ENCODE peak calls at places on chromosomes 2 and 18, in ten cellular contexts. Q, Z, M, G, Y, C, B, V, F and E are unnamed samples.

GRCh38 chr2:233363744-233364235 is 9.5 kb downstream of the DGKD start:
- DNase-seq in Q (no peak), M (no peak), C (no peak), B (no peak), G (no peak), Y (no peak), F (no peak), V (no peak), Z (no peak), E (no peak)

GRCh38 chr2:227881866-227882517 is 10.6 kb downstream of the DAW1 start:
- DNase-seq in B (no peak), Q (no peak), V (no peak), Y (no peak), G (no peak), M (no peak), Z (no peak), C (no peak), F (no peak), E (no peak)

GRCh38 chr2:26579723-26580040 is 61.5 kb downstream of the CIB4 start:
- DNase-seq in F (no peak), M (no peak), B (no peak), Q (no peak), G (no peak), V (no peak), Z (no peak), Y (no peak), C (no peak), E (no peak)

GRCh38 chr2:217335341-217335966 is 475.6 kb upstream of the TNP1 start:
- DNase-seq in V (no peak), B (no peak), M (no peak), G (no peak), Q (no peak), Y (no peak), Z (no peak), C (peak; percentile 44), F (no peak), E (no peak)

GRCh38 chr2:209334188-209335017 is 89.4 kb upstream of the MAP2 start:
- DNase-seq in F (peak; percentile 42), Q (peak; percentile 7), G (no peak), C (peak; percentile 50), B (peak; percentile 63), Z (peak; percentile 68), Y (peak; percentile 62), V (peak; percentile 46), M (peak; percentile 65), E (peak; percentile 40)

GRCh38 chr18:51537487-51537886 is 340.0 kb upstream of the MEX3C start:
- DNase-seq in Y (peak; percentile 29), M (peak; percentile 34), Z (peak; percentile 67), B (peak; percentile 41), F (peak; percentile 46), Q (no peak), C (peak; percentile 63), G (no peak), V (no peak), E (no peak)

GRCh38 chr2:196971574-196972279 is 45.2 kb upstream of the PGAP1 start:
- DNase-seq in Q (no peak), F (no peak), C (no peak), V (no peak), B (no peak), G (no peak), Z (no peak), Y (no peak), M (no peak), E (no peak)

GRCh38 chr2:171297951-171298350 is 135.8 kb downstream of the METTL8 start:
- DNase-seq in Y (no peak), M (no peak), V (no peak), B (no peak), Z (no peak), F (no peak), Q (peak; percentile 51), C (no peak), G (no peak), E (no peak)

GRCh38 chr18:27921904-27922541 is 254.9 kb downstream of the CDH2 start:
- DNase-seq in V (no peak), C (peak; percentile 95), F (no peak), Q (peak; percentile 71), G (no peak), M (no peak), B (no peak), Y (no peak), Z (peak; percentile 27), E (no peak)

GRCh38 chr2:88692187-88692586 is 714 bp downstream of the RPIA start:
- DNase-seq in F (no peak), V (no peak), Q (no peak), M (peak; percentile 28), G (no peak), C (peak; percentile 15), Z (peak; percentile 49), Y (no peak), B (peak; percentile 28), E (no peak)

GRCh38 chr2:122136071-122136470 is 380.6 kb downstream of the TSN start:
- DNase-seq in V (no peak), G (no peak), B (peak; percentile 6), Q (no peak), Z (peak; percentile 52), C (no peak), F (no peak), M (no peak), Y (no peak), E (no peak)

GRCh38 chr2:42101641-42102605 is 54.1 kb downstream of the PKDCC start:
- DNase-seq in C (peak; percentile 62), B (peak; percentile 58), F (no peak), G (peak; percentile 33), Y (peak; percentile 17), Q (peak; percentile 47), Z (no peak), V (peak; percentile 75), M (peak; percentile 51), E (no peak)

GRCh38 chr2:46955764-46956163 is 40.2 kb upstream of the MCFD2 start:
- DNase-seq in M (no peak), Q (no peak), G (no peak), B (no peak), Z (no peak), C (no peak), Y (no peak), F (no peak), V (no peak), E (no peak)

GRCh38 chr2:70261501-70261900 is 3.6 kb downstream of the PCYOX1 start:
- DNase-seq in B (no peak), Z (peak; percentile 13), C (no peak), Y (no peak), M (no peak), F (no peak), Q (no peak), V (no peak), G (no peak), E (no peak)

GRCh38 chr2:72973566-72974435 is 56.5 kb downstream of the EMX1 start:
- DNase-seq in V (no peak), Q (no peak), C (peak; percentile 32), M (peak; percentile 61), G (no peak), Y (peak; percentile 36), B (peak; percentile 58), F (no peak), Z (peak; percentile 77), E (peak; percentile 44)

DNA sequence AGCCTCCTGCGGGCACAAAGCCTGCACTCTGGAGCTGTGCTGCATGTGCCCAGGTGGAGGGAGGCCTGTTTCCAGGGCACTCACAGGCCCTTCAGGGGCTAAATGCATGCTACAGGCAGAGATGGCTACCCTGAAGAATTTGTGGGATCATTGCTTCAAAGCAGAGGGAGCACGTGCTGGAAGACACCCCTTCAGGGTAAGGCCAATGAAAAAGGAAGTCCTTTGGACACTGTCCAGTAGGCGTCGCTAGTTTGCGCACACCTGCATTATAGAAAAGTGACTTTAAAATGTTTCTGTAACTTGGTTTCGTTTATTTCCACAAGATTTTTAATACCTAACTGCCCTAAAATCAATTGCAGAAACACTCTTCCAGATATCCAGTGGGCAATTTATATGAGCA is 325.3 kb downstream of the ZNF516 start:
- DNase-seq in G (no peak), Q (no peak), C (no peak), V (no peak), Y (no peak), F (no peak), M (no peak), Z (no peak), B (no peak), E (no peak)
- TF ChIP-seq CTCF in G (no peak), Q (no peak), C (peak; percentile 11), V (no peak), Y (no peak), F (no peak), M (no peak), Z (no peak), B (no peak), E (peak; percentile 21)

DNA sequence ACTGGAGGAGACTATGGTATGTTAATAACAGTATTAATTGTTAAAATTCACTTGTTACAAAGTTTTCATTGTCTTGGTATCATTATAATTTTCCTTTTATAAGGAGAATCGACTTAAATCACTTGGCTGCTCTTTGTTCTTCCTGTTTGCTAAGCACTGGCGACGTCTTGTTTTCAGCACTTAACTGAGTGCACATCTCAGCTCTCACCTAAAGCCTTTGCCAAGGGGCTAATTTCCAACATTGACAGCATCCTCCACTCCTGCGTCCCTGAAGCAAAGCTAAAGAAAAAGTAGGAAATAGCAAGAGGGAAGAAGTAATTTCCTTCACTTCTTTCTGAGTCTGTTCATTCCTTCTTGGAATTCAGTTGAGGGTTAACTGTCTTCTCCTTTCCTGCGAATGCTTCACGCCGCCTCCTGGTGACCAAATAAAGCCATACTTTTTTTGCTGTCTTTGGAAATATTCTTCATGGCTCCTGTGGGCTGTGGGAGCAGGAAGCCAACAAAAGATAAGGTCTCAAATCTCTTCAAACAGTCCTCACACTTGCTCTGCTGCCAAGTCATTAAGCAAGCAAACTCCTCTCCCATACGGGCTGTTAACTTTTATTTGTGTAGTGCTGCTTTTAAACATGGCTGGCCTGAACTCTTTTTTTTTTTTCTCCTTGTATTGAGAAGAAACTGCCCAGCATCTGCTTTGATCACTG is 100.8 kb downstream of the DPP10 start:
- DNase-seq in M (no peak), Y (no peak), Z (peak; percentile 14), G (peak; percentile 14), Q (no peak), V (peak; percentile 35), B (peak; percentile 18), F (no peak), C (no peak), E (no peak)
- TF ChIP-seq CTCF in M (no peak), Y (peak; percentile 50), Z (peak; percentile 52), G (peak; percentile 34), Q (no peak), V (no peak), B (peak; percentile 24), F (peak; percentile 25), C (no peak), E (peak; percentile 54)

GRCh38 chr2:213148572-213149331 is 2.7 kb downstream of the IKZF2 start:
- DNase-seq in G (no peak), M (no peak), Y (no peak), Q (no peak), F (no peak), V (no peak), Z (no peak), B (no peak), C (no peak), E (no peak)
- TF ChIP-seq CTCF in G (no peak), M (no peak), Y (no peak), Q (no peak), F (no peak), V (no peak), Z (no peak), B (no peak), C (peak; percentile 17), E (no peak)

GRCh38 chr18:23743733-23744333 is 54.6 kb downstream of the LAMA3 start:
- DNase-seq in V (no peak), G (no peak), C (peak; percentile 67), Z (peak; percentile 41), Y (no peak), B (no peak), F (no peak), Q (no peak), M (no peak), E (no peak)
- TF ChIP-seq CTCF in V (no peak), G (no peak), C (no peak), Z (no peak), Y (no peak), B (no peak), F (no peak), Q (no peak), M (no peak), E (no peak)